ENCODE peak calls at places on chromosomes 3 and 15, in seven cellular contexts. B, D, X, Q, C, V and G are unnamed samples.

GRCh38 chr3:172217877-172218276 is 178.5 kb downstream of the FNDC3B start:
- DNase-seq in Q (no peak), B (no peak), C (no peak), X (no peak), V (no peak), D (no peak), G (no peak)

GRCh38 chr3:70064194-70064787 is 64.8 kb downstream of the SAMMSON start:
- DNase-seq in X (peak), B (peak), C (no peak), Q (peak), D (no peak), V (no peak), G (no peak)

GRCh38 chr15:44812029-44812517 is 75.7 kb downstream of the TRIM69 start:
- DNase-seq in B (no peak), D (no peak), X (no peak), V (no peak), C (peak), Q (peak), G (no peak)

GRCh38 chr3:52095990-52096775 is 39.8 kb upstream of the DUSP7 start:
- DNase-seq in Q (no peak), C (no peak), V (no peak), D (no peak), X (no peak), B (no peak), G (no peak)

GRCh38 chr15:48871536-48871935 is 6.4 kb upstream of the EID1 start:
- DNase-seq in X (no peak), C (no peak), V (no peak), Q (no peak), B (no peak), D (no peak), G (no peak)

GRCh38 chr15:91472316-91472756 is 372.3 kb downstream of the SV2B start:
- DNase-seq in Q (no peak), C (no peak), V (no peak), D (no peak), B (no peak), X (no peak), G (no peak)

GRCh38 chr3:57221883-57222282 is 5.6 kb upstream of the APPL1 start:
- DNase-seq in Q (no peak), B (peak), X (no peak), D (no peak), V (no peak), C (no peak), G (no peak)

GRCh38 chr15:78018968-78019644 is 58.4 kb downstream of the TBC1D2B start:
- DNase-seq in C (no peak), X (no peak), V (no peak), Q (no peak), D (no peak), B (no peak), G (no peak)

GRCh38 chr15:100732359-100733055 is 130.1 kb downstream of the ASB7 start:
- DNase-seq in D (peak), Q (no peak), X (no peak), C (no peak), B (no peak), V (no peak), G (no peak)

GRCh38 chr15:68609618-68610017 is 30.8 kb downstream of the CORO2B start:
- DNase-seq in C (peak), X (no peak), V (no peak), D (no peak), Q (no peak), B (no peak), G (no peak)

GRCh38 chr15:94119215-94119815 is 112.0 kb upstream of the MCTP2 start:
- DNase-seq in X (no peak), C (no peak), V (no peak), D (no peak), B (peak), Q (peak), G (no peak)

GRCh38 chr3:16264708-16265454 is at the start of the genes DPH3 and OXNAD1:
- DNase-seq in C (peak), B (peak), X (peak), D (peak), Q (peak), V (peak), G (peak)

GRCh38 chr15:73582961-73583360 is 50.2 kb downstream of the NPTN start:
- DNase-seq in C (no peak), V (no peak), D (no peak), B (no peak), X (no peak), Q (no peak), G (no peak)

GRCh38 chr15:100429116-100429728 is 87.4 kb upstream of the ADAMTS17 start:
- DNase-seq in D (no peak), B (no peak), V (no peak), Q (no peak), X (no peak), C (no peak), G (no peak)

GRCh38 chr3:23435318-23435717 is 232.2 kb downstream of the UBE2E2 start:
- DNase-seq in B (peak), C (no peak), Q (no peak), X (no peak), V (no peak), D (no peak), G (no peak)

GRCh38 chr3:32913790-32914446 is 37.5 kb upstream of the CCR4 start:
- DNase-seq in D (no peak), V (no peak), B (no peak), C (no peak), Q (peak), X (no peak), G (no peak)

GRCh38 chr3:71548995-71549394 is 34.5 kb downstream of the FOXP1 start:
- DNase-seq in B (no peak), C (no peak), V (no peak), Q (no peak), D (no peak), X (no peak), G (no peak)

GRCh38 chr3:77348244-77348855 is 308.5 kb downstream of the ROBO2 start:
- DNase-seq in Q (no peak), B (peak), D (no peak), X (no peak), C (no peak), V (no peak), G (peak)

GRCh38 chr3:48245136-48245535 is 4.2 kb downstream of the ZNF589 start:
- DNase-seq in C (no peak), D (no peak), X (no peak), V (no peak), B (no peak), Q (no peak), G (no peak)

DNA sequence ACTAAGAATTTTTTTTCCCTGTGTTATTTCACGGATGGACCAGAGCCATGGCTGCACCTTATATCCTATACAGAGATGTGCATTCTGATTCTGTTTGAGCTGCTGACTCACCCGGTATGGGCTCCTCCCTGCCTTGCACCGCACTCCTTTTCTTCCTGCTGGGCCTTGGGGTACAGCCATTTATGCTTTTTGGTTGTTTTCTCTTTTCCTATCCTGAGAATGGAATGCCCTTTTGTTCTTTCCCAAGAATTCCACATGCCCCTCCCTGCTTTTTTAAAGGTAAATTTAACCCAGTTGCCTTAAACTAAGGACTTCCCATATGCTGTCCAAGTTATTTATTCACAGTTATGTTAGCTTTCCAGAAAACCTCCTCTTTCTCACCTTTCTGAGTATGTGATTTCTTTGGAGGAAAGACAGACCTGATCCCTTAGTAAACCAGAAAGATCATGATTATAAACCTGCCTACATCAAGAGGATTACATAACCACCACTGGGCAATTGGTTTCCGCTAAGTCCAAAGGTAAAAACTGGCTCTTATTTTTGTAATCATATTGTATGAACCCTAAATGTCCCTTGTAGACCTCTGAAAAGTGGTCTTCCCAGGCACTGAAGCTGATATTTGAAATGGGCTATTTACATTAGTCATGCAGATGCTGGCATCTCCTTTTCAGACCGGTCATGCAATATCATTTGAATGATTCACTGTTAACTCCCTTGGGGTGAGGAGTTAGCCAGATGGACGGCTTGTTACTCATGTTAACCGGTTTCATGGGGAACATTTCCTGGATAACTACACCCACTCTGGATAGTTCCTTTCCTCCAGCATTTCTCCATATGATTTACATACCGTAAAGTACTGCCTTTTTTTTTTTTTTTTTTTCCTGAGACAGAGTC is 45.5 kb downstream of the TMOD3 start:
- DNase-seq in V (no peak), Q (no peak), X (peak), B (peak), C (peak), D (no peak), G (no peak)
- TF ChIP-seq POLR2AphosphoS5 in V (no peak), Q (no peak), X (no peak), B (no peak), C (peak), D (peak), G (no peak)

DNA sequence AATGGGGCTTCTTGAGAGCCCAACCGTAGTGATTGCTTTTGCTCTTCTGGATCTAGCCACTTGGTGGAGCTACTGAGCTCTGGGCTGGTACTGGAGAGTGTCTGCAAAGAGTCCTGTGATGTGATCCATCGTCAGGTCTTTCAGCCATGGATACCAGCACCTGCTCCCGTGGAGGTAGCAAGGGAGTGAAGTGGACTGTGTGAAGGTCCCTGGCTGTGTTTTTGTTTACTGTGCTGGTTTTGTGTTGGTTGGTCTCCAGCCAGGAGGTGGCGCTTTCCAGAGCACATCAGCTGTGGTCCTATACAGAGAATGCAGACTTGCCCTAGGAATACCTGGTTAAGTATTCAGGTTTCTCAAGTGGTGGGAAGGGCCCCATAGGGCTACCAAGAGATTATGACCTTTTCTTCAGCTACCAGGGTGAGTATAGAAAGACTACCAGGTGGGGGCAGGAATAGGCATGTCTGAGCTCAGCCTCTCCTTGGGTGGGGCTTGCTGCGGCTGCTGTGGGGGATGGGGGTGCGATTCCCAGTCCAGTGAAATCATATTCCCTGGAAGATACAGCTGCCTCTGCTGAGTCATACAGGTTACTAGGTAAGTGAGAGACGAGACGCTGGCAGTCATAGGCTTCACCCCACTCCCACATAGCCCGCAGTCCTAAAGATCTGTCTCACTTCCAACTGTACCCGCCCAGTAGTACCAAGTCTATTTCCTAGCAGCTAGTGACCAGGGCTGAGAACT is 733.7 kb downstream of the ZNF385D start:
- DNase-seq in Q (no peak), D (no peak), X (no peak), B (peak), V (no peak), C (no peak), G (no peak)
- TF ChIP-seq POLR2AphosphoS5 in Q (no peak), D (no peak), X (no peak), B (no peak), V (no peak), C (no peak), G (no peak)

DNA sequence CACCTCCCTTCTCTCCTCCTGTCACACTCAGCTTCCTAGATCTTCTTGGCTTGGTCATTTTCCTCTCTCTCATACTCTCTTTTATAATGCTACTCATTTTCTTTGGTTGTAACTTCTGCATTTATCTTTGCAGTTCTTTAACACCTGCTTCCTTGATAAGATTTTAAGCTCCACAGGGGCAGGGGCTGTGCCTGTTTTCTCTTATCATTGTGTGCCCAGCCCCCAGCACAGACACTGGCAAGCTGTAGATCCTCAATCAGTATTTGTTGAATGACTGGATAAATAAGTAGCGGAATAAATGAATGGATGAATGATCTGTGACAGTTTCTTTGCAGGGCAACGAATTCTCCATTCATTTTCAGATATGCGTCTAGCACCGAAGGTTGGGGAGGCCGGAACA is 64.3 kb upstream of the MEX3B start:
- DNase-seq in X (no peak), Q (no peak), C (no peak), B (no peak), V (no peak), D (no peak), G (no peak)
- TF ChIP-seq POLR2AphosphoS5 in X (no peak), Q (no peak), C (no peak), B (no peak), V (no peak), D (no peak), G (no peak)

DNA sequence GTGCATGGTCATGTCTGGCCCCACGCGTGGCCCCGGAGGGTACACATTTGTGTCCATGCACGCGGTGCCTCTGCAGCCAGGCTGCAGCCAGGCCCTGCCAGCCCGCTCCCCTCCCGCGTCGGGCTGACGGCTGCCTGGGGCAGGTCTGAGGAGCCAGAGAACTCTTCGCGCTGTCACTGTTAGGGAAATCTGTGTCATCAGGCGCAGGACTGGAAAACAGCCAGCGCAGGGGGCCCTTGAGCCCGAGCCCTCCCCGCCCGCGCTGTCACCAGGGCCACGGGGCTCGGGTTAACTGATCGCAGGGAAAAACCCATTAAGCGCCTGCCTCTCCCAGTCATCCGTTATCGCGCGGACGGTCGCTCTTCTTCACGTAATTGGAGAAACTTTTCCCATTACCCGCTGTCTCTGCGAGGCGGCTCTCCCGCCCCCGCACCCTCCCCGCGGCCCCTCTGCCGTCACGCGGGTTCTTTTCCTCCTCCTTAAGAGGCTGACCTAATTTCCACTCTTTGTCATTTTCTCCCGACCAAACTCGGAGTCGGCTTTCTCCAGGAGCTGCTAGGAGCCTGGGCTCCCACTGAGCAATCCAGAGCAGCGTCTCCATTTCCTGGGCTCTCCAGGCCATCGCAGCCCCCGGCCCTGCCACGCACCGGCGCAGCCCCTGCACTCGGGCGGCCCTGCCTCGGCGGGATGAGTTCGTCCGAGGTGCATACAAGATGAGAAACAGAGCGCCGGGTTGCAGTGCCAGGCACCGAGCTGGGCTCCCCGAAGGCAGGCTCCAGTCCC is 57.5 kb upstream of the PRR23E start:
- DNase-seq in C (no peak), D (no peak), Q (no peak), X (no peak), V (no peak), B (peak), G (no peak)
- TF ChIP-seq POLR2AphosphoS5 in C (no peak), D (no peak), Q (no peak), X (no peak), V (no peak), B (no peak), G (no peak)